ENCODE peak calls at places on chromosomes 2 and 18, in ten cellular contexts. I is type B pancreatic cell; G is ovary; Q is EH; A is effector memory CD8-positive, alpha-beta T cell; R is neuronal stem cell; N is DMS153; X is brain microvascular endothelial cell; K is mesothelial cell of epicardium; B is T47D. P is an unnamed sample.

GRCh38 chr2:119231975-119232665 is 8.5 kb downstream of the STEAP3 start:
- DNase-seq in K (no peak), R (no peak), I (no peak), N (no peak), Q (peak), G (no peak), A (no peak), X (peak), B (no peak), P (no peak)

GRCh38 chr2:197239434-197239833 is 71.1 kb downstream of the ANKRD44 start:
- DNase-seq in R (no peak), K (no peak), G (no peak), B (no peak), I (no peak), N (no peak), A (no peak), X (no peak), Q (no peak), P (no peak)

GRCh38 chr2:144453039-144453336 is 66.9 kb downstream of the ZEB2 start:
- DNase-seq in A (no peak), N (no peak), G (no peak), R (no peak), K (no peak), I (no peak), B (no peak), Q (peak), X (peak), P (no peak)

GRCh38 chr18:50629148-50629631 is 69.3 kb downstream of the MAPK4 start:
- DNase-seq in G (no peak), A (no peak), K (no peak), I (no peak), Q (no peak), X (no peak), B (peak), N (peak), R (no peak), P (peak)

GRCh38 chr2:151902829-151903228 is 74.6 kb upstream of the ARL5A start:
- DNase-seq in X (no peak), Q (no peak), B (no peak), R (no peak), N (no peak), G (no peak), K (no peak), I (no peak), A (no peak), P (no peak)

GRCh38 chr18:25686960-25687520 is 335.1 kb upstream of the ZNF521 start:
- DNase-seq in G (no peak), R (no peak), K (no peak), Q (peak), I (no peak), B (no peak), X (peak), A (no peak), N (no peak), P (no peak)

GRCh38 chr2:88190808-88191721 is 20.9 kb downstream of the THNSL2 start:
- DNase-seq in A (no peak), G (peak), X (no peak), N (peak), Q (peak), K (peak), B (peak), R (peak), I (no peak), P (peak)

GRCh38 chr2:195212586-195212985 is 444.4 kb upstream of the SLC39A10 start:
- DNase-seq in A (no peak), I (no peak), G (no peak), B (no peak), N (peak), K (no peak), R (peak), X (no peak), Q (no peak), P (peak)

GRCh38 chr2:24874025-24874424 is 46.0 kb downstream of the ADCY3 start:
- DNase-seq in K (no peak), A (no peak), N (no peak), B (no peak), X (no peak), G (peak), Q (no peak), I (no peak), R (no peak), P (no peak)

GRCh38 chr2:172430671-172431070 is 3.3 kb downstream of the ITGA6 start:
- DNase-seq in B (no peak), A (no peak), R (no peak), K (no peak), I (no peak), Q (no peak), G (no peak), X (no peak), N (no peak), P (no peak)

GRCh38 chr2:214904634-214905033 is 95.2 kb upstream of the BARD1 start:
- DNase-seq in G (no peak), K (no peak), R (no peak), Q (no peak), A (no peak), X (no peak), I (no peak), N (no peak), B (no peak), P (no peak)

GRCh38 chr18:58392336-58393000 is 236.4 kb downstream of the ALPK2 start:
- DNase-seq in I (no peak), X (peak), A (no peak), G (peak), Q (peak), K (no peak), N (no peak), B (no peak), R (no peak), P (no peak)